ENCODE peak calls at places on chromosomes 2 and 18, in nine cellular contexts. K is adipocyte; B is AG08396; Y is spleen; E is mucosa of descending colon; D is progenitor cell of endocrine pancreas; P is stimulated activated naive B cell treated with anti-CD40 and anti-IgM and Interleukin-4, amounts not matched to agents 10 μg/mL and 1 μg/mL and 100 μg/mL, for 72 hours; N is activated CD4-positive, alpha-beta T cell treated with anti-CD3 and anti-CD28 coated beads, Interleukin-2, amount 10 ng/mL, durations not matched to agents 24 days and 14 days; X is small intestine. Q is an unnamed sample.

GRCh38 chr2:113084249-113085000 is 16.7 kb downstream of the IL1F10 start:
- DNase-seq in Y (no peak), K (peak), N (peak), B (no peak), E (no peak), X (peak), P (no peak), D (no peak), Q (peak)

GRCh38 chr2:159713691-159714585 is 1.6 kb downstream of the MARCHF7 start:
- DNase-seq in B (peak), N (no peak), E (no peak), D (no peak), Y (no peak), P (no peak), X (peak), K (peak), Q (peak)

GRCh38 chr18:55100817-55101457 is 141.7 kb upstream of the CCDC68 start:
- DNase-seq in N (no peak), E (no peak), X (no peak), D (no peak), Y (no peak), P (no peak), B (no peak), K (peak), Q (no peak)

GRCh38 chr18:63731215-63731614 is 28.5 kb downstream of the SERPINB11 start:
- DNase-seq in N (no peak), Y (no peak), E (no peak), X (no peak), K (no peak), P (no peak), D (no peak), B (no peak), Q (no peak)

GRCh38 chr2:12303181-12304030 is 413.3 kb upstream of the TRIB2 start:
- DNase-seq in P (no peak), N (peak), B (peak), E (no peak), Y (no peak), D (no peak), K (peak), X (no peak), Q (no peak)

GRCh38 chr18:79489900-79490592 is 94.3 kb downstream of the NFATC1 start:
- DNase-seq in X (no peak), P (no peak), N (no peak), E (no peak), B (no peak), D (no peak), Y (peak), K (no peak), Q (no peak)

GRCh38 chr2:242030858-242031257 is 161.3 kb downstream of the RTP5 start:
- DNase-seq in K (no peak), Y (peak), B (no peak), D (no peak), X (no peak), P (no peak), N (no peak), E (no peak), Q (no peak)

GRCh38 chr18:58805482-58806187 is 59.0 kb upstream of the ZNF532 start:
- DNase-seq in B (no peak), E (no peak), N (no peak), Y (no peak), X (no peak), K (peak), D (no peak), P (no peak), Q (no peak)

GRCh38 chr2:99680946-99681345 is 191.1 kb upstream of the REV1 start:
- DNase-seq in P (no peak), E (no peak), K (peak), D (no peak), N (no peak), X (no peak), Y (no peak), B (peak), Q (no peak)

GRCh38 chr2:45299361-45299760 is 290.1 kb upstream of the SIX2 start:
- DNase-seq in X (no peak), B (no peak), E (no peak), K (no peak), Y (no peak), P (no peak), N (no peak), D (no peak), Q (no peak)

GRCh38 chr2:240291940-240292574 is 143.4 kb upstream of the GPC1 start:
- DNase-seq in Y (no peak), N (no peak), E (no peak), X (no peak), B (no peak), K (no peak), D (no peak), P (no peak), Q (no peak)

Q was measured in NAMALWA.